ENCODE peak calls at places on chromosomes 12 and 14, in nine cellular contexts. G, F, Q, L, R, X, C, K and N are unnamed samples.

GRCh38 chr12:75081305-75081704 is 128.3 kb downstream of the KCNC2 start:
- ATAC-seq in X (no peak), G (no peak), K (no peak), Q (no peak), C (no peak), F (no peak), R (no peak), L (no peak), N (no peak)

GRCh38 chr14:45194964-45195363 is 58.0 kb downstream of the MIS18BP1 start:
- ATAC-seq in C (no peak), R (no peak), F (no peak), Q (no peak), K (no peak), G (no peak), X (no peak), L (no peak), N (no peak)

GRCh38 chr12:118271770-118272417 is 100.8 kb downstream of the TAOK3 start:
- ATAC-seq in L (no peak), G (peak), Q (no peak), R (no peak), C (no peak), K (peak), F (no peak), X (no peak), N (no peak)

GRCh38 chr14:51430600-51430999 is 190.6 kb downstream of the TMX1 start:
- ATAC-seq in K (peak), R (no peak), L (peak), Q (peak), G (no peak), F (peak), X (no peak), C (no peak), N (no peak)

GRCh38 chr12:125634813-125635212 is 569.6 kb downstream of the AACS start:
- ATAC-seq in L (no peak), X (no peak), Q (no peak), K (no peak), F (no peak), G (no peak), R (no peak), C (no peak), N (no peak)

GRCh38 chr14:95117937-95118726 is 39.2 kb downstream of the DICER1 start:
- ATAC-seq in X (no peak), C (no peak), G (no peak), Q (peak), L (peak), F (no peak), K (no peak), R (no peak), N (no peak)

GRCh38 chr14:101224356-101225115 is 321.0 kb upstream of the RTL1 start:
- ATAC-seq in K (no peak), R (no peak), X (no peak), G (no peak), C (no peak), Q (no peak), F (no peak), L (no peak), N (no peak)

GRCh38 chr12:104715562-104716182 is 242.4 kb downstream of the SLC41A2 start:
- ATAC-seq in K (no peak), R (no peak), F (no peak), G (no peak), C (no peak), L (no peak), Q (no peak), X (no peak), N (no peak)

GRCh38 chr12:47190271-47190750 is 110.6 kb upstream of the AMIGO2 start:
- ATAC-seq in F (no peak), C (no peak), L (no peak), G (peak), X (no peak), K (no peak), Q (no peak), R (no peak), N (no peak)

GRCh38 chr12:15662303-15662980 is 126.7 kb downstream of the EPS8 start:
- ATAC-seq in C (no peak), R (no peak), Q (no peak), G (peak), X (no peak), L (no peak), F (no peak), K (peak), N (no peak)

GRCh38 chr14:75310295-75311059 is 31.8 kb downstream of the FOS start:
- ATAC-seq in K (peak), C (no peak), R (no peak), X (no peak), L (peak), Q (peak), G (peak), F (peak), N (peak)

GRCh38 chr12:71756054-71756675 is 1.5 kb downstream of the RAB21 start:
- ATAC-seq in X (no peak), F (peak), G (no peak), L (peak), K (no peak), C (no peak), Q (no peak), R (no peak), N (no peak)

GRCh38 chr14:35742032-35742371 is 67.1 kb downstream of the RALGAPA1 start:
- ATAC-seq in R (no peak), K (no peak), X (peak), C (no peak), Q (no peak), F (no peak), G (no peak), L (no peak), N (no peak)

GRCh38 chr12:122878780-122879612 is 16.9 kb downstream of the VPS37B start:
- ATAC-seq in G (no peak), F (peak), Q (no peak), K (no peak), C (peak), X (peak), R (peak), L (peak), N (no peak)

GRCh38 chr12:90028620-90029051 is 320.0 kb upstream of the ATP2B1 start:
- ATAC-seq in K (no peak), F (no peak), G (peak), L (peak), C (no peak), Q (no peak), X (no peak), R (no peak), N (no peak)

GRCh38 chr12:6773662-6774351 is 1.5 kb downstream of the LAG3 start:
- ATAC-seq in K (no peak), L (no peak), R (no peak), Q (peak), G (peak), C (no peak), F (no peak), X (peak), N (no peak)

GRCh38 chr14:71408362-71409035 is 501.2 kb downstream of the PCNX1 start:
- ATAC-seq in F (no peak), L (no peak), C (no peak), R (no peak), K (no peak), G (no peak), Q (peak), X (no peak), N (no peak)

GRCh38 chr12:69284131-69284530 is 44.8 kb downstream of the CPSF6 start:
- ATAC-seq in C (peak), K (peak), G (peak), X (peak), L (peak), R (peak), F (no peak), Q (peak), N (peak)

GRCh38 chr14:38127784-38128183 is 79.9 kb upstream of the SSTR1 start:
- ATAC-seq in L (no peak), R (no peak), X (no peak), G (no peak), K (no peak), C (no peak), F (no peak), Q (no peak), N (no peak)

GRCh38 chr14:92586966-92587365 is 73.4 kb downstream of the RIN3 start:
- ATAC-seq in Q (no peak), C (peak), F (no peak), R (no peak), X (peak), K (no peak), L (no peak), G (no peak), N (no peak)

GRCh38 chr12:117441751-117442150 is 80.3 kb upstream of the NOS1 start:
- ATAC-seq in R (no peak), G (peak), L (peak), K (peak), X (no peak), Q (peak), C (no peak), F (peak), N (no peak)

GRCh38 chr12:69556383-69556782 is 28.9 kb upstream of the CCT2 start:
- ATAC-seq in C (no peak), K (no peak), G (no peak), X (no peak), R (no peak), Q (no peak), L (no peak), F (no peak), N (no peak)

GRCh38 chr12:2879853-2880252 is 2.8 kb downstream of the RHNO1 start:
- ATAC-seq in G (no peak), R (no peak), X (no peak), K (no peak), Q (no peak), C (no peak), F (no peak), L (no peak), N (no peak)

GRCh38 chr12:15227004-15227679 is 5.9 kb upstream of the RERG start:
- ATAC-seq in R (no peak), X (no peak), K (peak), G (peak), Q (peak), C (no peak), F (no peak), L (peak), N (no peak)

GRCh38 chr12:29891792-29892191 is 108.0 kb upstream of the TMTC1 start:
- ATAC-seq in C (no peak), K (no peak), F (no peak), G (no peak), R (no peak), Q (no peak), L (no peak), X (no peak), N (no peak)

GRCh38 chr14:61527325-61528100 is 167.8 kb upstream of the HIF1A start:
- ATAC-seq in K (peak), L (no peak), X (no peak), R (no peak), Q (no peak), C (no peak), F (no peak), G (no peak), N (no peak)

GRCh38 chr14:102187044-102187443 is 47.3 kb downstream of the WDR20 start:
- ATAC-seq in R (peak), Q (no peak), G (peak), C (no peak), X (no peak), F (peak), K (peak), L (peak), N (peak)